ENCODE peak calls at places on chromosomes 7 and 10, in eight cellular contexts. M is IMR-90; J is EL; D is nucleus accumbens; B is iris pigment epithelial cell; T is WTC11; S is MG63; X is CD8-positive, alpha-beta memory T cell. V is an unnamed sample.

GRCh38 chr7:44449531-44449930 is 40.9 kb downstream of the NUDCD3 start:
- DNase-seq in M (peak; percentile 70), J (no peak), D (no peak), B (no peak), T (no peak), S (no peak), X (no peak), V (no peak)

GRCh38 chr7:112930787-112931186 is 140.6 kb upstream of the TMEM168 start:
- DNase-seq in M (peak; percentile 76), J (no peak), D (no peak), B (peak; percentile 89), T (no peak), S (peak; percentile 8), X (no peak), V (no peak)

GRCh38 chr10:118948784-118949183 is 80.7 kb upstream of the NANOS1 start:
- DNase-seq in M (no peak), J (no peak), D (no peak), B (no peak), T (no peak), S (no peak), X (no peak), V (no peak)

GRCh38 chr7:47511698-47512370 is 70.1 kb downstream of the TNS3 start:
- DNase-seq in M (no peak), J (no peak), D (no peak), B (no peak), T (no peak), S (no peak), X (no peak), V (no peak)

GRCh38 chr10:49538381-49539319 is at the start of gene ERCC6:
- DNase-seq in M (peak; percentile 98), J (peak; percentile 98), D (peak; percentile 90), B (peak; percentile 99), T (peak; percentile 97), S (peak; percentile 100), X (peak; percentile 94), V (peak; percentile 97)

GRCh38 chr10:55224007-55224781 is 423.2 kb upstream of the PCDH15 start:
- DNase-seq in M (no peak), J (no peak), D (no peak), B (no peak), T (no peak), S (no peak), X (no peak), V (no peak)

GRCh38 chr7:155618708-155619633 is 25.5 kb upstream of the RBM33 start:
- DNase-seq in M (peak; percentile 58), J (peak; percentile 65), D (no peak), B (peak; percentile 56), T (no peak), S (no peak), X (no peak), V (no peak)

GRCh38 chr10:28637346-28637745 is 40.0 kb upstream of the BAMBI start:
- DNase-seq in M (no peak), J (no peak), D (no peak), B (no peak), T (no peak), S (no peak), X (no peak), V (no peak)

GRCh38 chr7:140901946-140902304 is 22.8 kb downstream of the BRAF start:
- DNase-seq in M (no peak), J (no peak), D (no peak), B (no peak), T (no peak), S (no peak), X (no peak), V (no peak)

GRCh38 chr7:44286618-44287487 is 38.5 kb downstream of the CAMK2B start:
- DNase-seq in M (no peak), J (no peak), D (no peak), B (no peak), T (peak; percentile 10), S (no peak), X (no peak), V (peak; percentile 28)

GRCh38 chr10:8449909-8450308 is 395.4 kb downstream of the GATA3 start:
- DNase-seq in M (no peak), J (no peak), D (no peak), B (no peak), T (no peak), S (no peak), X (no peak), V (no peak)

GRCh38 chr7:120395526-120396019 is 122.6 kb downstream of the KCND2 start:
- DNase-seq in M (no peak), J (no peak), D (no peak), B (no peak), T (no peak), S (no peak), X (no peak), V (no peak)

GRCh38 chr10:7133270-7133669 is 277.6 kb downstream of the SFMBT2 start:
- DNase-seq in M (no peak), J (no peak), D (no peak), B (no peak), T (no peak), S (no peak), X (no peak), V (no peak)

GRCh38 chr10:33008499-33009243 is 50.6 kb upstream of the ITGB1 start:
- DNase-seq in M (peak; percentile 92), J (peak; percentile 87), D (no peak), B (peak; percentile 93), T (peak; percentile 52), S (peak; percentile 35), X (peak; percentile 46), V (peak; percentile 65)

GRCh38 chr10:113187066-113187777 is 237.2 kb downstream of the TCF7L2 start:
- DNase-seq in M (no peak), J (no peak), D (peak; percentile 25), B (peak; percentile 31), T (no peak), S (no peak), X (no peak), V (no peak)

GRCh38 chr7:114298011-114298410 is 116.6 kb upstream of the FOXP2 start:
- DNase-seq in M (no peak), J (no peak), D (no peak), B (no peak), T (no peak), S (no peak), X (no peak), V (peak; percentile 7)

GRCh38 chr10:103843854-103844567 is 11.4 kb downstream of the SH3PXD2A start:
- DNase-seq in M (peak; percentile 39), J (peak; percentile 27), D (no peak), B (no peak), T (no peak), S (no peak), X (no peak), V (no peak)

GRCh38 chr7:41280491-41280890 is 422.4 kb downstream of the INHBA start:
- DNase-seq in M (no peak), J (no peak), D (no peak), B (no peak), T (no peak), S (no peak), X (no peak), V (no peak)

GRCh38 chr7:18053177-18053928 is 25.7 kb upstream of the PRPS1L1 start:
- DNase-seq in M (no peak), J (no peak), D (no peak), B (peak; percentile 24), T (no peak), S (no peak), X (no peak), V (no peak)

GRCh38 chr7:67462781-67463191 is 466.2 kb downstream of the TYW1 start:
- DNase-seq in M (no peak), J (no peak), D (no peak), B (no peak), T (no peak), S (no peak), X (no peak), V (no peak)

GRCh38 chr7:28107960-28108359 is 72.6 kb downstream of the JAZF1 start:
- DNase-seq in M (no peak), J (peak; percentile 65), D (no peak), B (no peak), T (no peak), S (peak; percentile 85), X (no peak), V (no peak)

GRCh38 chr7:47600199-47601118 is 18.5 kb upstream of the TNS3 start:
- DNase-seq in M (peak; percentile 86), J (peak; percentile 87), D (no peak), B (peak; percentile 92), T (no peak), S (peak; percentile 85), X (no peak), V (no peak)

GRCh38 chr7:101781384-101781783 is 36.0 kb upstream of the CUX1 start:
- DNase-seq in M (no peak), J (no peak), D (no peak), B (no peak), T (no peak), S (no peak), X (no peak), V (no peak)

GRCh38 chr7:22002731-22003130 is 57.0 kb upstream of the CDCA7L start:
- DNase-seq in M (no peak), J (no peak), D (no peak), B (no peak), T (no peak), S (no peak), X (no peak), V (no peak)

GRCh38 chr10:118832242-118832651 is 77.5 kb upstream of the CACUL1 start:
- DNase-seq in M (peak; percentile 13), J (peak; percentile 36), D (no peak), B (peak; percentile 13), T (no peak), S (peak; percentile 54), X (no peak), V (no peak)

GRCh38 chr7:157997991-157998505 is 589.6 kb downstream of the PTPRN2 start:
- DNase-seq in M (no peak), J (no peak), D (no peak), B (no peak), T (no peak), S (no peak), X (no peak), V (no peak)

GRCh38 chr10:116430288-116430687 is 2.6 kb downstream of the PNLIPRP3 start:
- DNase-seq in M (no peak), J (no peak), D (no peak), B (no peak), T (no peak), S (no peak), X (no peak), V (no peak)

GRCh38 chr10:115436999-115437398 is 343.8 kb downstream of the ATRNL1 start:
- DNase-seq in M (no peak), J (no peak), D (no peak), B (no peak), T (no peak), S (no peak), X (no peak), V (no peak)

GRCh38 chr10:27242951-27243551 is 2.5 kb upstream of the ACBD5 start:
- DNase-seq in M (peak; percentile 82), J (peak; percentile 78), D (peak; percentile 55), B (peak; percentile 79), T (no peak), S (peak; percentile 67), X (peak; percentile 74), V (peak; percentile 83)

GRCh38 chr7:137109966-137110930 is 233.3 kb downstream of the PTN start:
- DNase-seq in M (peak; percentile 68), J (peak; percentile 33), D (no peak), B (peak; percentile 74), T (no peak), S (no peak), X (no peak), V (no peak)

GRCh38 chr7:99406557-99406956 is 1.8 kb downstream of the PDAP1 start:
- DNase-seq in M (no peak), J (no peak), D (no peak), B (no peak), T (no peak), S (no peak), X (no peak), V (peak; percentile 30)

GRCh38 chr10:33293081-33293480 is 41.4 kb downstream of the NRP1 start:
- DNase-seq in M (no peak), J (no peak), D (no peak), B (no peak), T (no peak), S (no peak), X (no peak), V (no peak)

GRCh38 chr10:29189272-29189671 is 99.6 kb upstream of the LYZL1 start:
- DNase-seq in M (no peak), J (peak; percentile 32), D (no peak), B (peak; percentile 14), T (no peak), S (peak; percentile 94), X (no peak), V (no peak)

GRCh38 chr10:132961-133898 is 2.0 kb upstream of the ZMYND11 start:
- DNase-seq in M (peak; percentile 74), J (peak; percentile 88), D (no peak), B (peak; percentile 83), T (no peak), S (peak; percentile 31), X (no peak), V (no peak)